ENCODE peak calls at places on chromosomes 12 and 14, in seven cellular contexts. N is IMR-90, D is A549, Z is body of pancreas, K is Peyer's patch, I is adrenal gland, A is breast epithelium. B is an unnamed sample.

GRCh38 chr14:53842938-53843337 is 113.7 kb downstream of the BMP4 start:
- DNase-seq in N (peak), D (peak), Z (peak), K (no peak), I (no peak), A (no peak), B (no peak)

GRCh38 chr14:59245809-59246295 is 57.4 kb downstream of the DAAM1 start:
- DNase-seq in N (no peak), D (no peak), Z (no peak), K (no peak), I (no peak), A (no peak), B (no peak)

GRCh38 chr12:53844989-53845836 is 93.4 kb upstream of the HOXC13 start:
- DNase-seq in N (peak), D (peak), Z (no peak), K (no peak), I (no peak), A (peak), B (no peak)

GRCh38 chr14:24368215-24368561 is 204 bp downstream of the NFATC4 start:
- DNase-seq in N (no peak), D (no peak), Z (no peak), K (no peak), I (peak), A (no peak), B (no peak)

GRCh38 chr14:104750658-104751057 is 2.3 kb upstream of the SIVA1 start:
- DNase-seq in N (no peak), D (peak), Z (no peak), K (no peak), I (no peak), A (no peak), B (peak)

GRCh38 chr14:65792208-65792905 is 379.8 kb downstream of the FUT8 start:
- DNase-seq in N (peak), D (peak), Z (no peak), K (no peak), I (no peak), A (no peak), B (no peak)

GRCh38 chr14:104820669-104821228 is 19.8 kb downstream of the ZBTB42 start:
- DNase-seq in N (peak), D (peak), Z (peak), K (peak), I (no peak), A (peak), B (peak)

GRCh38 chr12:88566430-88566829 is 13.8 kb downstream of the KITLG start:
- DNase-seq in N (no peak), D (no peak), Z (no peak), K (no peak), I (no peak), A (no peak), B (no peak)

GRCh38 chr14:30389134-30389900 is 169.6 kb upstream of the G2E3 start:
- DNase-seq in N (no peak), D (no peak), Z (peak), K (no peak), I (peak), A (no peak), B (no peak)

GRCh38 chr12:32877670-32878459 is 18.7 kb downstream of the PKP2 start:
- DNase-seq in N (no peak), D (no peak), Z (peak), K (no peak), I (no peak), A (no peak), B (peak)

GRCh38 chr14:90235179-90235976 is 21.0 kb upstream of the PSMC1 start:
- DNase-seq in N (peak), D (peak), Z (peak), K (peak), I (peak), A (peak), B (peak)

GRCh38 chr12:108697905-108698304 is 33.4 kb downstream of the CORO1C start:
- DNase-seq in N (no peak), D (no peak), Z (no peak), K (no peak), I (no peak), A (no peak), B (no peak)

GRCh38 chr12:96743606-96744005 is 163.5 kb upstream of the NEDD1 start:
- DNase-seq in N (peak), D (no peak), Z (peak), K (no peak), I (no peak), A (no peak), B (no peak)

GRCh38 chr12:46998811-46999368 is 80.5 kb upstream of the PCED1B start:
- DNase-seq in N (peak), D (peak), Z (no peak), K (no peak), I (no peak), A (no peak), B (no peak)

GRCh38 chr14:88617479-88617878 is 54.6 kb downstream of the ZC3H14 start:
- DNase-seq in N (no peak), D (no peak), Z (no peak), K (no peak), I (no peak), A (no peak), B (no peak)

GRCh38 chr12:57611116-57611809 is at the start of gene ARHGEF25:
- DNase-seq in N (peak), D (peak), Z (peak), K (peak), I (peak), A (no peak), B (peak)
- TF ChIP-seq POLR2A in N (peak), D (peak), Z (peak), K (no peak), I (no peak), A (peak), B (no peak)

DNA sequence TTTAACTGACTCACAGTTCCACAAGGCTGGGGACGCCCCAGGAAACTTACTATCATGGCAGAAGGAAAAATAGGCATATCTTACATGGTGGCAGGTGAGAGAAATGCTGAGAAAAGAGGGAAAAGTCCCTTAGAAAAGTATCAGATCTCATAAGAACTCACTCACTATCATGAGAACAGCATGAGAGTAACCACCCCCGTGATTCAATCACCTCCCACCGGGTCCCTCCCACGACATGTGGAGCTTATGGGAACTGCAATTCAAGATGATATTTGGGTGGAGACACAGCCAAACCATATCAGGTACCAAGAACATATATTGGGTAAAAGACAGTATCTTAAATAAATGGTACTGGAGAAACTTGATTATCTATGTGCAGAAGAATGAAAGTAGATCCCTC is 100.3 kb upstream of the FAR2 start:
- DNase-seq in N (no peak), D (no peak), Z (no peak), K (no peak), I (no peak), A (no peak), B (no peak)
- H3K27ac ChIP-seq in N (no peak), D (no peak), Z (no peak), K (no peak), I (no peak), A (no peak), B (no peak)

GRCh38 chr12:40586823-40587222 is 105.4 kb upstream of the CNTN1 start:
- DNase-seq in N (no peak), D (no peak), Z (no peak), K (no peak), I (no peak), A (no peak), B (no peak)

GRCh38 chr12:40581889-40582288 is 110.3 kb upstream of the CNTN1 start:
- DNase-seq in N (no peak), D (no peak), Z (no peak), K (no peak), I (no peak), A (no peak), B (no peak)

GRCh38 chr12:40584763-40585162 is 107.5 kb upstream of the CNTN1 start:
- DNase-seq in N (no peak), D (no peak), Z (no peak), K (no peak), I (no peak), A (no peak), B (no peak)

GRCh38 chr12:40580346-40580745 is 111.9 kb upstream of the CNTN1 start:
- DNase-seq in N (no peak), D (no peak), Z (no peak), K (no peak), I (no peak), A (no peak), B (no peak)

DNA sequence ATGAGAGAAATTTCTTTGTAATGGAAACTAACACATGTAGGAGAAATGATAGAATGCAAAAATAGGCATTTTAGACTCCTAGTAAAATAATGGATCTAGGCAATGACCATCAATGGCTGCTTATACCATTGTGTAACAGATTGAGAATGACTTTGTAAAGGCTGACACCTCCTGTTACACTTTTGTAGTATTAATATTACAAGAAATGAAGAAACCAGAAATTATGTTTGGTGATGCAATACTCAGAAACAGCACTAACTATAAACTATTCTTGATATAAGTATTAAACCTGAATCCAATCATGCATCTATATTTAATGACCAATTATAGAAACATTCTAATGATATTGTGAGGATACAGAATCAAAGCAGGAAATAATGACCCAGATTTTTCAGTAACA is 108.5 kb upstream of the CNTN1 start:
- DNase-seq in N (no peak), D (no peak), Z (no peak), K (no peak), I (no peak), A (no peak), B (no peak)
- TF ChIP-seq POLR2A in N (no peak), D (no peak), Z (no peak), K (no peak), I (no peak), A (no peak), B (no peak)

GRCh38 chr12:76252031-76252430 is 96.2 kb downstream of the BBS10 start:
- DNase-seq in N (no peak), D (no peak), Z (no peak), K (no peak), I (no peak), A (no peak), B (no peak)

GRCh38 chr12:76255692-76256091 is 92.5 kb downstream of the BBS10 start:
- DNase-seq in N (no peak), D (no peak), Z (peak), K (no peak), I (no peak), A (no peak), B (no peak)

GRCh38 chr12:76256904-76257303 is 91.3 kb downstream of the BBS10 start:
- DNase-seq in N (no peak), D (no peak), Z (no peak), K (no peak), I (no peak), A (no peak), B (no peak)

GRCh38 chr12:76256341-76256740 is 91.9 kb downstream of the BBS10 start:
- DNase-seq in N (no peak), D (no peak), Z (no peak), K (no peak), I (no peak), A (no peak), B (no peak)

GRCh38 chr12:76255281-76255680 is 92.9 kb downstream of the BBS10 start:
- DNase-seq in N (no peak), D (no peak), Z (no peak), K (no peak), I (no peak), A (no peak), B (no peak)
- H3K27ac ChIP-seq in N (no peak), D (no peak), Z (no peak), K (no peak), I (no peak), A (no peak), B (no peak)

GRCh38 chr14:21092147-21093011 is 6.1 kb downstream of the ZNF219 start:
- DNase-seq in N (peak), D (peak), Z (peak), K (peak), I (peak), A (peak), B (peak)
- TF ChIP-seq POLR2A in N (peak), D (no peak), Z (no peak), K (no peak), I (no peak), A (no peak), B (no peak)